ENCODE peak calls at places on chromosomes 2 and 18, in nine cellular contexts. P is pons; Y is NCI-H146; L is A549; K is Daoy; D is activated CD4-positive, alpha-beta T cell treated with anti-CD3 and anti-CD28 coated beads for 4 hours; Z is pulmonary artery endothelial cell; E is hypothalamus; X is T-helper 1 cell. H is an unnamed sample.

GRCh38 chr2:239688098-239688497 is 287.3 kb upstream of the HDAC4 start:
- DNase-seq in Y (no peak), E (no peak), K (no peak), L (peak), D (no peak), P (no peak), X (no peak), Z (no peak), H (no peak)

GRCh38 chr2:190121971-190122370 is 59.4 kb upstream of the MSTN start:
- DNase-seq in P (peak), X (no peak), Z (no peak), L (peak), Y (no peak), K (no peak), E (no peak), D (no peak), H (no peak)

GRCh38 chr2:236769981-236770671 is 200.5 kb downstream of the ACKR3 start:
- DNase-seq in K (peak), Y (no peak), E (peak), D (no peak), L (peak), Z (no peak), X (no peak), P (no peak), H (no peak)

GRCh38 chr2:156784034-156784433 is 347.9 kb downstream of the GPD2 start:
- DNase-seq in D (no peak), E (no peak), X (no peak), L (no peak), P (no peak), K (no peak), Y (peak), Z (no peak), H (no peak)

GRCh38 chr2:60518567-60518966 is 34.9 kb downstream of the BCL11A start:
- DNase-seq in D (no peak), Y (no peak), Z (no peak), E (no peak), P (no peak), L (no peak), X (no peak), K (no peak), H (no peak)

GRCh38 chr2:23404426-23404825 is 19.4 kb downstream of the KLHL29 start:
- DNase-seq in D (no peak), Y (peak), E (peak), P (peak), L (peak), X (no peak), Z (peak), K (peak), H (no peak)

GRCh38 chr2:3670941-3671340 is 12.9 kb downstream of the ALLC start:
- DNase-seq in E (no peak), L (no peak), K (no peak), Y (no peak), D (no peak), Z (no peak), X (no peak), P (no peak), H (no peak)

GRCh38 chr2:152499411-152499810 is 164.4 kb downstream of the FMNL2 start:
- DNase-seq in K (no peak), L (no peak), D (no peak), Z (no peak), E (no peak), Y (no peak), X (no peak), P (peak), H (no peak)

GRCh38 chr2:72423766-72424165 is 276.1 kb upstream of the CYP26B1 start:
- DNase-seq in Z (no peak), P (no peak), E (no peak), L (no peak), D (no peak), K (no peak), X (no peak), Y (no peak), H (no peak)

GRCh38 chr18:13416208-13416607 is 197.6 kb downstream of the LDLRAD4 start:
- DNase-seq in L (no peak), Y (no peak), D (no peak), E (no peak), X (no peak), P (peak), K (peak), Z (peak), H (no peak)

GRCh38 chr2:240463274-240463865 is 27.9 kb downstream of the GPC1 start:
- DNase-seq in K (no peak), D (no peak), L (no peak), E (no peak), P (no peak), Y (no peak), X (no peak), Z (no peak), H (peak)

GRCh38 chr2:128427356-128427755 is 108.7 kb upstream of the HS6ST1 start:
- DNase-seq in L (no peak), Y (no peak), D (no peak), E (no peak), Z (no peak), P (no peak), X (no peak), K (no peak), H (no peak)

GRCh38 chr2:160918909-160919503 is 241.2 kb upstream of the TANK start:
- DNase-seq in D (peak), X (peak), P (peak), E (no peak), L (peak), Z (no peak), K (peak), Y (peak), H (peak)

GRCh38 chr18:1002653-1003178 is 98.0 kb downstream of the ADCYAP1 start:
- DNase-seq in L (no peak), P (no peak), E (no peak), Z (peak), Y (no peak), D (no peak), K (peak), X (no peak), H (no peak)

GRCh38 chr2:96098900-96099590 is 17.3 kb downstream of the ADRA2B start:
- DNase-seq in D (no peak), L (no peak), X (no peak), K (no peak), E (no peak), P (no peak), Y (no peak), Z (no peak), H (no peak)

H was measured in stimulated activated CD4-positive, alpha-beta T cell treated with anti-CD3 and anti-CD28 coated beads, Interleukin-2, amount 100 ng/mL, for 24 hours.